ENCODE peak calls at places on chromosome 1, in five cellular contexts. D is OCI-LY7; P is mammary epithelial cell; N is T-helper 2 cell; B is activated T-helper 1 cell treated with anti-CD3 and anti-CD28 coated beads, Interleukin-12 subunit alpha, Interleukin-12 subunit beta, Interleukin-2, Interleukin-4 antibody, amounts not matched to agents 30 ng/mL and 10 ng/mL and 1 ng/mL, durations not matched to agents 14 hours and 24 hours and 36 hours. G is an unnamed sample.

GRCh38 chr1:110581637-110582036 is 24.5 kb downstream of the KCNA2 start:
- DNase-seq in B (no peak), D (no peak), N (no peak), P (no peak), G (no peak)

GRCh38 chr1:153623091-153623490 is 4.2 kb downstream of the S100A13 start:
- DNase-seq in D (no peak), B (no peak), N (no peak), P (no peak), G (no peak)

GRCh38 chr1:86082183-86082582 is 74.4 kb downstream of the COL24A1 start:
- DNase-seq in B (no peak), P (no peak), D (no peak), N (no peak), G (no peak)

GRCh38 chr1:195275688-195276087 is 1332.6 kb downstream of the KCNT2 start:
- DNase-seq in B (no peak), P (no peak), N (no peak), D (no peak), G (no peak)

GRCh38 chr1:228216371-228217320 is 8.8 kb downstream of the OBSCN start:
- DNase-seq in D (no peak), P (no peak), B (no peak), N (no peak), G (no peak)

GRCh38 chr1:232316864-232317263 is 313.1 kb downstream of the SIPA1L2 start:
- DNase-seq in B (no peak), P (no peak), N (no peak), D (no peak), G (no peak)

GRCh38 chr1:247857069-247857985 is at the start of gene TRIM58:
- DNase-seq in N (peak), B (peak), P (peak), D (no peak), G (peak)

GRCh38 chr1:94351441-94351840 is 66.7 kb upstream of the ABCD3 start:
- DNase-seq in N (peak), P (no peak), D (no peak), B (no peak), G (no peak)

GRCh38 chr1:37471345-37472231 is 2.8 kb upstream of the ZC3H12A start:
- DNase-seq in D (no peak), B (no peak), P (peak), N (no peak), G (no peak)

GRCh38 chr1:26729633-26730032 is 33.8 kb downstream of the ARID1A start:
- DNase-seq in P (no peak), N (no peak), D (no peak), B (no peak), G (no peak)

GRCh38 chr1:153536618-153537375 is 1.0 kb upstream of the S100A6 start:
- DNase-seq in N (no peak), P (no peak), D (no peak), B (no peak), G (no peak)

GRCh38 chr1:196733091-196733970 is 41.3 kb upstream of the CFHR3 start:
- DNase-seq in D (no peak), B (no peak), P (no peak), N (no peak), G (no peak)

GRCh38 chr1:245091171-245091621 is 63.6 kb upstream of the KIF26B start:
- DNase-seq in B (no peak), N (no peak), D (no peak), P (no peak), G (no peak)

GRCh38 chr1:26053718-26054572 is 8.0 kb upstream of the SLC30A2 start:
- DNase-seq in B (no peak), P (no peak), D (no peak), N (no peak), G (no peak)

GRCh38 chr1:212158912-212159796 is 123.6 kb downstream of the DTL start:
- DNase-seq in N (peak), B (peak), D (no peak), P (no peak), G (no peak)

GRCh38 chr1:110060034-110060661 is 10.3 kb downstream of the ALX3 start:
- DNase-seq in P (no peak), B (peak), D (peak), N (peak), G (no peak)

GRCh38 chr1:25689686-25690381 is 73.2 kb downstream of the MAN1C1 start:
- DNase-seq in P (no peak), N (peak), B (no peak), D (no peak), G (no peak)

GRCh38 chr1:54151013-54151412 is 1.8 kb downstream of the CDCP2 start:
- DNase-seq in N (no peak), P (no peak), B (no peak), D (no peak), G (no peak)

GRCh38 chr1:177891809-177892208 is 78.0 kb downstream of the SEC16B start:
- DNase-seq in N (no peak), B (no peak), D (no peak), P (peak), G (no peak)

GRCh38 chr1:173255214-173255813 is 48.2 kb upstream of the TNFSF4 start:
- DNase-seq in B (no peak), N (peak), D (peak), P (peak), G (no peak)

GRCh38 chr1:35509558-35509957 is 47.6 kb downstream of the KIAA0319L start:
- DNase-seq in D (no peak), N (no peak), P (no peak), B (no peak), G (no peak)

GRCh38 chr1:21783679-21784603 is 992 bp upstream of the USP48 start:
- DNase-seq in P (no peak), N (no peak), D (no peak), B (no peak), G (no peak)

GRCh38 chr1:166905930-166906329 is 29.9 kb upstream of the TADA1 start:
- DNase-seq in N (peak), B (peak), P (peak), D (no peak), G (no peak)

GRCh38 chr1:8343464-8344001 is 25.6 kb downstream of the SLC45A1 start:
- DNase-seq in D (no peak), N (no peak), B (no peak), P (peak), G (no peak)

GRCh38 chr1:42777860-42778259 is 6.9 kb upstream of the TMEM269 start:
- DNase-seq in N (peak), P (no peak), D (peak), B (peak), G (no peak)

GRCh38 chr1:147630447-147630846 is 39.9 kb downstream of the ACP6 start:
- DNase-seq in N (no peak), P (no peak), D (no peak), B (no peak), G (no peak)

GRCh38 chr1:3558036-3558726 is 53.1 kb downstream of the MEGF6 start:
- DNase-seq in D (no peak), B (no peak), P (no peak), N (no peak), G (no peak)